ENCODE peak calls at places on chromosomes 6 and 20, in six cellular contexts. One of them, this sample, is unnamed.

GRCh38 chr6:91130126-91130525 is 543.3 kb upstream of the MAP3K7 start:
- DNase-seq in A549: no peak
- DNase-seq in fibroblast of lung: no peak
- DNase-seq in SK-N-MC: no peak
- DNase-seq in CD8-positive, alpha-beta T cell: no peak
- DNase-seq in hepatocyte: no peak
- DNase-seq in this sample: no peak

GRCh38 chr20:62376112-62377063 is 9.3 kb upstream of the LAMA5 start:
- DNase-seq in fibroblast of lung: peak
- DNase-seq in SK-N-MC: no peak
- DNase-seq in A549: peak
- DNase-seq in hepatocyte: peak
- DNase-seq in CD8-positive, alpha-beta T cell: no peak
- DNase-seq in this sample: no peak

GRCh38 chr6:167244064-167244949 is 46.8 kb upstream of the UNC93A start:
- DNase-seq in fibroblast of lung: no peak
- DNase-seq in A549: no peak
- DNase-seq in hepatocyte: no peak
- DNase-seq in CD8-positive, alpha-beta T cell: no peak
- DNase-seq in SK-N-MC: no peak
- DNase-seq in this sample: no peak

GRCh38 chr6:28443112-28443773 is at the start of gene ZSCAN23:
- DNase-seq in fibroblast of lung: peak
- DNase-seq in SK-N-MC: peak
- DNase-seq in A549: no peak
- DNase-seq in CD8-positive, alpha-beta T cell: peak
- DNase-seq in hepatocyte: peak
- DNase-seq in this sample: peak

GRCh38 chr20:13141541-13141940 is 79.5 kb upstream of the ISM1 start:
- DNase-seq in SK-N-MC: no peak
- DNase-seq in CD8-positive, alpha-beta T cell: no peak
- DNase-seq in A549: no peak
- DNase-seq in fibroblast of lung: no peak
- DNase-seq in hepatocyte: no peak
- DNase-seq in this sample: no peak

GRCh38 chr20:41137412-41138216 is at the start of gene PLCG1:
- DNase-seq in fibroblast of lung: peak
- DNase-seq in CD8-positive, alpha-beta T cell: peak
- DNase-seq in SK-N-MC: no peak
- DNase-seq in hepatocyte: peak
- DNase-seq in A549: peak
- DNase-seq in this sample: peak

GRCh38 chr6:67683960-67684359 is 951.1 kb upstream of the ADGRB3 start:
- DNase-seq in SK-N-MC: no peak
- DNase-seq in fibroblast of lung: peak
- DNase-seq in A549: no peak
- DNase-seq in CD8-positive, alpha-beta T cell: no peak
- DNase-seq in hepatocyte: no peak
- DNase-seq in this sample: peak

GRCh38 chr6:144104898-144105487 is 9.6 kb upstream of the SF3B5 start:
- DNase-seq in A549: peak
- DNase-seq in hepatocyte: peak
- DNase-seq in SK-N-MC: peak
- DNase-seq in fibroblast of lung: peak
- DNase-seq in CD8-positive, alpha-beta T cell: no peak
- DNase-seq in this sample: peak

GRCh38 chr6:106381223-106381622 is 20.7 kb downstream of the CRYBG1 start:
- DNase-seq in fibroblast of lung: no peak
- DNase-seq in CD8-positive, alpha-beta T cell: no peak
- DNase-seq in A549: no peak
- DNase-seq in SK-N-MC: no peak
- DNase-seq in hepatocyte: no peak
- DNase-seq in this sample: no peak

GRCh38 chr20:10550204-10551118 is 115.4 kb downstream of the SLX4IP start:
- DNase-seq in CD8-positive, alpha-beta T cell: no peak
- DNase-seq in hepatocyte: no peak
- DNase-seq in SK-N-MC: no peak
- DNase-seq in fibroblast of lung: no peak
- DNase-seq in A549: no peak
- DNase-seq in this sample: no peak

GRCh38 chr6:168937061-168937460 is 316.6 kb downstream of the THBS2 start:
- DNase-seq in SK-N-MC: no peak
- DNase-seq in fibroblast of lung: no peak
- DNase-seq in hepatocyte: no peak
- DNase-seq in CD8-positive, alpha-beta T cell: peak
- DNase-seq in A549: no peak
- DNase-seq in this sample: no peak

GRCh38 chr20:58580493-58580835 is 65.3 kb upstream of the APCDD1L start:
- DNase-seq in A549: no peak
- DNase-seq in SK-N-MC: no peak
- DNase-seq in fibroblast of lung: no peak
- DNase-seq in hepatocyte: no peak
- DNase-seq in CD8-positive, alpha-beta T cell: no peak
- DNase-seq in this sample: no peak

GRCh38 chr6:98971303-98971702 is 23.6 kb upstream of the FBXL4 start:
- DNase-seq in fibroblast of lung: no peak
- DNase-seq in hepatocyte: no peak
- DNase-seq in CD8-positive, alpha-beta T cell: no peak
- DNase-seq in SK-N-MC: no peak
- DNase-seq in A549: no peak
- DNase-seq in this sample: no peak

GRCh38 chr6:84667252-84668213 is 96.9 kb downstream of the TBX18 start:
- DNase-seq in A549: no peak
- DNase-seq in hepatocyte: no peak
- DNase-seq in CD8-positive, alpha-beta T cell: no peak
- DNase-seq in fibroblast of lung: no peak
- DNase-seq in SK-N-MC: no peak
- DNase-seq in this sample: peak

GRCh38 chr6:11931296-11932035 is 80.6 kb upstream of the HIVEP1 start:
- DNase-seq in hepatocyte: no peak
- DNase-seq in fibroblast of lung: no peak
- DNase-seq in CD8-positive, alpha-beta T cell: no peak
- DNase-seq in SK-N-MC: no peak
- DNase-seq in A549: no peak
- DNase-seq in this sample: no peak

GRCh38 chr6:119575721-119576120 is 226.2 kb upstream of the MAN1A1 start:
- DNase-seq in hepatocyte: no peak
- DNase-seq in CD8-positive, alpha-beta T cell: no peak
- DNase-seq in SK-N-MC: peak
- DNase-seq in A549: no peak
- DNase-seq in fibroblast of lung: peak
- DNase-seq in this sample: peak

GRCh38 chr6:150876598-150876997 is 11.1 kb downstream of the MTHFD1L start:
- DNase-seq in hepatocyte: no peak
- DNase-seq in A549: no peak
- DNase-seq in fibroblast of lung: peak
- DNase-seq in CD8-positive, alpha-beta T cell: no peak
- DNase-seq in SK-N-MC: no peak
- DNase-seq in this sample: no peak

GRCh38 chr6:169624785-169625184 is 77.0 kb downstream of the WDR27 start:
- DNase-seq in A549: no peak
- DNase-seq in CD8-positive, alpha-beta T cell: no peak
- DNase-seq in fibroblast of lung: no peak
- DNase-seq in hepatocyte: no peak
- DNase-seq in SK-N-MC: no peak
- DNase-seq in this sample: no peak

GRCh38 chr6:37804676-37805075 is 14.9 kb upstream of the ZFAND3 start:
- DNase-seq in fibroblast of lung: no peak
- DNase-seq in hepatocyte: no peak
- DNase-seq in A549: no peak
- DNase-seq in CD8-positive, alpha-beta T cell: no peak
- DNase-seq in SK-N-MC: no peak
- DNase-seq in this sample: no peak

GRCh38 chr6:33075208-33075567 is 602 bp upstream of the HLA-DPB1 start:
- DNase-seq in SK-N-MC: no peak
- DNase-seq in hepatocyte: no peak
- DNase-seq in CD8-positive, alpha-beta T cell: no peak
- DNase-seq in fibroblast of lung: no peak
- DNase-seq in A549: no peak
- DNase-seq in this sample: no peak

GRCh38 chr6:133568970-133569889 is 319.7 kb upstream of the TCF21 start:
- DNase-seq in A549: peak
- DNase-seq in hepatocyte: peak
- DNase-seq in fibroblast of lung: peak
- DNase-seq in SK-N-MC: peak
- DNase-seq in CD8-positive, alpha-beta T cell: no peak
- DNase-seq in this sample: peak

GRCh38 chr6:152595507-152595906 is 41.7 kb downstream of the SYNE1 start:
- DNase-seq in CD8-positive, alpha-beta T cell: no peak
- DNase-seq in hepatocyte: peak
- DNase-seq in fibroblast of lung: no peak
- DNase-seq in SK-N-MC: no peak
- DNase-seq in A549: peak
- DNase-seq in this sample: no peak

GRCh38 chr6:33949877-33950831 is 146.4 kb upstream of the MLN start:
- DNase-seq in hepatocyte: peak
- DNase-seq in fibroblast of lung: no peak
- DNase-seq in A549: no peak
- DNase-seq in CD8-positive, alpha-beta T cell: no peak
- DNase-seq in SK-N-MC: no peak
- DNase-seq in this sample: no peak

GRCh38 chr6:66599541-66599940 is 892.5 kb upstream of the EYS start:
- DNase-seq in CD8-positive, alpha-beta T cell: no peak
- DNase-seq in hepatocyte: no peak
- DNase-seq in A549: no peak
- DNase-seq in fibroblast of lung: peak
- DNase-seq in SK-N-MC: no peak
- DNase-seq in this sample: no peak

GRCh38 chr6:55827818-55828522 is 47.4 kb downstream of the BMP5 start:
- DNase-seq in A549: no peak
- DNase-seq in CD8-positive, alpha-beta T cell: no peak
- DNase-seq in SK-N-MC: no peak
- DNase-seq in hepatocyte: no peak
- DNase-seq in fibroblast of lung: no peak
- DNase-seq in this sample: no peak

GRCh38 chr6:136599324-136600011 is 49.2 kb upstream of the MAP7 start:
- DNase-seq in fibroblast of lung: peak
- DNase-seq in CD8-positive, alpha-beta T cell: no peak
- DNase-seq in A549: no peak
- DNase-seq in SK-N-MC: no peak
- DNase-seq in hepatocyte: no peak
- DNase-seq in this sample: no peak

GRCh38 chr20:34954905-34955231 is 738 bp downstream of the GSS start:
- DNase-seq in fibroblast of lung: peak
- DNase-seq in SK-N-MC: no peak
- DNase-seq in CD8-positive, alpha-beta T cell: no peak
- DNase-seq in A549: no peak
- DNase-seq in hepatocyte: peak
- DNase-seq in this sample: peak

GRCh38 chr6:41568585-41569384 is 22.6 kb downstream of the FOXP4 start:
- DNase-seq in fibroblast of lung: peak
- DNase-seq in SK-N-MC: no peak
- DNase-seq in hepatocyte: peak
- DNase-seq in CD8-positive, alpha-beta T cell: no peak
- DNase-seq in A549: peak
- DNase-seq in this sample: no peak
- H3K27ac ChIP-seq in fibroblast of lung: no peak
- H3K27ac ChIP-seq in SK-N-MC: no peak
- H3K27ac ChIP-seq in hepatocyte: peak
- H3K27ac ChIP-seq in CD8-positive, alpha-beta T cell: no peak
- H3K27ac ChIP-seq in A549: no peak
- H3K27ac ChIP-seq in this sample: no peak

GRCh38 chr6:93124226-93124625 is 295.1 kb downstream of the EPHA7 start:
- DNase-seq in SK-N-MC: no peak
- DNase-seq in fibroblast of lung: peak
- DNase-seq in CD8-positive, alpha-beta T cell: no peak
- DNase-seq in hepatocyte: no peak
- DNase-seq in A549: no peak
- DNase-seq in this sample: no peak
- H3K27ac ChIP-seq in SK-N-MC: no peak
- H3K27ac ChIP-seq in fibroblast of lung: no peak
- H3K27ac ChIP-seq in CD8-positive, alpha-beta T cell: no peak
- H3K27ac ChIP-seq in hepatocyte: no peak
- H3K27ac ChIP-seq in A549: no peak
- H3K27ac ChIP-seq in this sample: no peak

GRCh38 chr20:49785149-49785850 is 27.3 kb upstream of the SLC9A8 start:
- DNase-seq in fibroblast of lung: no peak
- DNase-seq in SK-N-MC: no peak
- DNase-seq in A549: no peak
- DNase-seq in CD8-positive, alpha-beta T cell: no peak
- DNase-seq in hepatocyte: no peak
- DNase-seq in this sample: no peak
- H3K27ac ChIP-seq in fibroblast of lung: no peak
- H3K27ac ChIP-seq in SK-N-MC: no peak
- H3K27ac ChIP-seq in A549: peak
- H3K27ac ChIP-seq in CD8-positive, alpha-beta T cell: no peak
- H3K27ac ChIP-seq in hepatocyte: no peak
- H3K27ac ChIP-seq in this sample: no peak

GRCh38 chr6:127404594-127405178 is 54.5 kb downstream of the KIAA0408 start:
- DNase-seq in hepatocyte: no peak
- DNase-seq in CD8-positive, alpha-beta T cell: no peak
- DNase-seq in A549: no peak
- DNase-seq in SK-N-MC: no peak
- DNase-seq in fibroblast of lung: no peak
- DNase-seq in this sample: no peak

GRCh38 chr6:127404133-127404532 is 55.1 kb downstream of the KIAA0408 start:
- DNase-seq in SK-N-MC: no peak
- DNase-seq in A549: no peak
- DNase-seq in CD8-positive, alpha-beta T cell: no peak
- DNase-seq in hepatocyte: no peak
- DNase-seq in fibroblast of lung: no peak
- DNase-seq in this sample: no peak

GRCh38 chr6:127406122-127406521 is 53.1 kb downstream of the KIAA0408 start:
- DNase-seq in fibroblast of lung: no peak
- DNase-seq in CD8-positive, alpha-beta T cell: no peak
- DNase-seq in SK-N-MC: no peak
- DNase-seq in A549: no peak
- DNase-seq in hepatocyte: no peak
- DNase-seq in this sample: no peak

GRCh38 chr6:127403636-127404035 is 55.6 kb downstream of the KIAA0408 start:
- DNase-seq in hepatocyte: no peak
- DNase-seq in A549: no peak
- DNase-seq in CD8-positive, alpha-beta T cell: no peak
- DNase-seq in SK-N-MC: no peak
- DNase-seq in fibroblast of lung: no peak
- DNase-seq in this sample: no peak

DNA sequence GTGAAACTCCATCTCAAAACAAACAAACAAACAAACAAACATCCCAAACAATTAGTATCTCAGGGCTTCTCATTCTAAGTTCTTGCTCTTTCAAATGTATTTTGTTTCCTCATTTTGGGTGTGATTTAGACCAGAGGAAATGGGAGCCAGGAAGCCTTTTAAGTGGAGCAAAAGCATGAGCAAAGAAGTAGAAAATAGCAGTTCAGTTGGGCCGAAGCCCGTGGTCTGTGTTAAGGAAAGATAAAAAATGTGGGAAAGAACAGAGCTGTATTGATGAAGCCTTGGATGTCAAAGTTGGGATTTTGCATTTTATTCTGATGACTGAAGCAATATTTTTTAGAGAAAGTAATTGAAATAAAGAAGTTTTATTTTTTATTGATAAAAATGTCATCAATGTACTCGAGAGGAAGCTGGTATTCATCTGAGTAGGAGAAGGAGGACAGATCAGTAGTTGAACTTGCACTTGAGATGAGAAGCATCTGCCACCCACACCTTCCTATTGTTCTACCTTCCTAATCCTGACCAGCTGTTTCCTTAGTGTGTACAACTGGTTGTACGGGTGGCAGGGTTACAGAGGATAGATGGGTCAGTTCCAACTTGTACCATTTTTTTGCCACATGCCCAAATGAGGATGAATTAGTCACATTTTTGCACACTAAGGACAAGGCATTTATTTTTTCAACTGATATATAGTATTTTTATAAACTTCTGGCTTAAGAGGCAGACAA is 56.1 kb downstream of the KIAA0408 start:
- DNase-seq in CD8-positive, alpha-beta T cell: no peak
- DNase-seq in fibroblast of lung: no peak
- DNase-seq in SK-N-MC: no peak
- DNase-seq in A549: no peak
- DNase-seq in hepatocyte: no peak
- DNase-seq in this sample: no peak
- H3K27ac ChIP-seq in CD8-positive, alpha-beta T cell: no peak
- H3K27ac ChIP-seq in fibroblast of lung: no peak
- H3K27ac ChIP-seq in SK-N-MC: no peak
- H3K27ac ChIP-seq in A549: no peak
- H3K27ac ChIP-seq in hepatocyte: no peak
- H3K27ac ChIP-seq in this sample: no peak